ENCODE peak calls at places on chromosomes 4 and X, in four cellular contexts. P, O, L and U are unnamed samples.
A peak's percentile ranks its signal among the peaks of the same experiment; 100 is the strongest.

GRCh38 chr4:158450741-158451140 is 70.9 kb upstream of the RXFP1 start:
- DNase-seq in P (no peak), O (no peak), L (no peak), U (no peak)

GRCh38 chr4:161403781-161404180 is 760.0 kb downstream of the FSTL5 start:
- DNase-seq in P (no peak), O (no peak), L (no peak), U (no peak)

GRCh38 chr4:155667538-155668511 is 1.2 kb downstream of the GUCY1A1 start:
- DNase-seq in P (no peak), O (no peak), L (no peak), U (no peak)

GRCh38 chrX:872090-872489 is 241.5 kb downstream of the SHOX start:
- DNase-seq in P (no peak), O (no peak), L (no peak), U (no peak)

GRCh38 chr4:155400893-155401292 is 24.1 kb upstream of the MAP9 start:
- DNase-seq in P (no peak), O (no peak), L (no peak), U (no peak)

GRCh38 chr4:133711817-133712216 is 489.8 kb downstream of the PABPC4L start:
- DNase-seq in P (no peak), O (no peak), L (no peak), U (no peak)

GRCh38 chr4:183443609-183444148 is 757 bp upstream of the CDKN2AIP start:
- DNase-seq in P (peak; percentile 66), O (peak; percentile 25), L (no peak), U (no peak)

GRCh38 chrX:34467437-34467836 is 189.6 kb downstream of the TMEM47 start:
- DNase-seq in P (no peak), O (no peak), L (no peak), U (no peak)

DNA sequence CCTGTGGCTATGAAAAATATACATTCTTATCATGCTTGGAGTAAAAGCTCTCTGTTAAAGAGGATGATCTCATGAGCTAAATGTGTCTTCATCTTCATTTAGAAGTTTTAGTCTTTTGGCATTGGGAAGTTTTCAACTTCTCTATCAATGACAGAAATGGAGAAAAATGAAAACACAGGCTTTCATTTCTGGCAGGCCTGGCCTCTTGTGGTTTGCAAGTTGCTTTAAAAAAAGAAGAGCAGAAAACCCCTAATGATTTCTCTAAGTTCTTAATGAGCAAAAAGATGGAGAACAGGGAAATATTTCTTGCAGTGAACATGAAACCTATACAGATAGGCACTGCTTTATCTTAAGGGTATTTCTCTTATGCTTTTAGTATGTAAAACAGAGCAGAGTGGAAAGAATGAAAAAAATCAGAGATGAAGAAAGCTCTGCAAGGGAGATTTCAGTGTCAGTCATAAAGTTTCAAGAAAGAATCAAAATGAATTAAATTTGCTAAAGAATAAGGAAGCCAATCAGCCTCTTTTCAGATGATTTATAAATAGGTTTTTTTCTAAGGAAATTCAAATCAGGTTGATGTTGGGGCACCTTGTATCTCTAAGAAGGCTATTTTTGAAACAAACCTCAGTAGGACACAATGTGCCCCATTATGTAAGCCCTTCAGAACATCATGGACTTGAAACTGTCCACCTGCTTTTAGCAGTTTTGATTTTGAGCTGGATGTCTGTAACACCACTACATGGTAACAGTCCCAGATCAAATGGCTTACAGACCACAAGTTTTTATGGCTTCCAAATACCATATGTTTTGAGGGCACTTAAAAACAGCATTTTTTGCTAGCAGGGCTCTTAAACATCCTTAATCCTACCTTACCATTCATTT is 225.0 kb downstream of the GRIA3 start:
- DNase-seq in P (no peak), O (no peak), L (no peak), U (no peak)
- TF ChIP-seq JUND in P (no peak), O (no peak), L (no peak), U (no peak)

GRCh38 chr4:44146516-44146915 is 302.1 kb downstream of the KCTD8 start:
- DNase-seq in P (no peak), O (no peak), L (no peak), U (no peak)
- TF ChIP-seq JUND in P (no peak), O (no peak), L (no peak), U (no peak)

GRCh38 chrX:120120223-120120622 is 4.5 kb upstream of the RHOXF1 start:
- DNase-seq in P (no peak), O (no peak), L (no peak), U (no peak)
- TF ChIP-seq JUND in P (no peak), O (no peak), L (no peak), U (no peak)

GRCh38 chr4:169229571-169230028 is 41.2 kb downstream of the SH3RF1 start:
- DNase-seq in P (no peak), O (no peak), L (peak; percentile 94), U (no peak)

GRCh38 chr4:169225058-169225751 is 45.6 kb downstream of the SH3RF1 start:
- DNase-seq in P (no peak), O (no peak), L (peak; percentile 93), U (no peak)

GRCh38 chr4:169225812-169226211 is 44.9 kb downstream of the SH3RF1 start:
- DNase-seq in P (no peak), O (no peak), L (peak; percentile 76), U (no peak)

GRCh38 chr4:169228076-169228475 is 42.7 kb downstream of the SH3RF1 start:
- DNase-seq in P (no peak), O (no peak), L (no peak), U (no peak)

DNA sequence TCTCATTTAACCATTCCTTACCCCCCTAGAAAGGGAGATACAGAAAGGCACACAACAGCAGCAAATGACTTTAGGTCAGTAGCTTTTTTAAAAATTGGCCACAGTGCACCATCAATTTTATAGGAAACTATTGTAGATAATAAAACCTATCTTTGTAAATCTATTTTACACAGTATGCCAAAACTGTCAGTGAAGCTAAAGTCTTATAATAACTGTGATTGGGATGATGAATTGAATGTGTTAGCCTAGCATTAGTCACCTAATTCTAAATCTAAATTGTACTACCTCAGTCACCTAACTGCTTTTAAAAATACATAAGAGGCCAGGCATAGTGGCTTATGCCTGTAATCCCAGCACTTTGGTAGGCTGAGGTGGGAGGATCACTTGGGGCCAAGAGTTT is 44.2 kb downstream of the SH3RF1 start:
- DNase-seq in P (no peak), O (no peak), L (no peak), U (no peak)
- TF ChIP-seq JUND in P (no peak), O (no peak), L (no peak), U (no peak)

DNA sequence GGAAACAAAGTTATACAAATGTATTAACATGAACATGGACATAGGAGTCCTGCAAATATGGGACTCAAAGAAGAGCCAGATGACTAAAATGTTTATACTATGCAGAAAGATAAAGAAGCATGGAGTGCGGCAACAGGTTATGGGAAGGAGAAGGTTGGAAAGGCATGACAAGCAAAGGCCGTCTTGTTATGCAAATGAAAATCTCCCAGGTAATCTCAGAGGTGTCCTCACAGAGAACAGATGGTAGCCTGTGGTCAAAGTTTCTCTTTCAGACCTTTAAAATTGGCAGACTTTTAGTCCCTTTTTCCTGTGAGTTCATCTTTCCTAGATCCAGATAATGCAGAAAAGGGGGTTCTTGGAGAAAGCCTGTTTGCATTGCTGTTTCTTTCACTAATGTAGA is 116.4 kb upstream of the BEND4 start:
- DNase-seq in P (no peak), O (no peak), L (no peak), U (no peak)
- TF ChIP-seq JUND in P (no peak), O (no peak), L (no peak), U (no peak)